ENCODE peak calls at places on chromosomes 7 and 10, in nine cellular contexts. Z is sigmoid colon, C is stomach, V is suprapubic skin, E is K562, U is SK-N-SH, P is H1, Q is transverse colon, T is GM12878. N is an unnamed sample.

GRCh38 chr10:84310470-84310869 is 17.9 kb upstream of the CCSER2 start:
- DNase-seq in Z (no peak), C (no peak), V (no peak), E (no peak), U (no peak), P (no peak), Q (no peak), T (no peak), N (no peak)

GRCh38 chr10:99341860-99342517 is 12.8 kb downstream of the CNNM1 start:
- DNase-seq in Z (no peak), C (no peak), V (no peak), E (no peak), U (no peak), P (no peak), Q (no peak), T (no peak), N (no peak)

GRCh38 chr10:69895759-69896158 is 94.1 kb downstream of the COL13A1 start:
- DNase-seq in Z (no peak), C (no peak), V (peak), E (no peak), U (peak), P (no peak), Q (no peak), T (no peak), N (no peak)

GRCh38 chr10:33174674-33175073 is 159.8 kb downstream of the NRP1 start:
- DNase-seq in Z (no peak), C (no peak), V (no peak), E (no peak), U (no peak), P (no peak), Q (no peak), T (no peak), N (no peak)

GRCh38 chr7:101232141-101232821 is 5.3 kb downstream of the CLDN15 start:
- DNase-seq in Z (no peak), C (peak), V (no peak), E (peak), U (peak), P (peak), Q (peak), T (no peak), N (no peak)

GRCh38 chr10:88313897-88314296 is 269.2 kb downstream of the RNLS start:
- DNase-seq in Z (no peak), C (no peak), V (no peak), E (no peak), U (no peak), P (no peak), Q (no peak), T (no peak), N (no peak)

GRCh38 chr7:137967143-137968018 is 34.5 kb downstream of the CREB3L2 start:
- DNase-seq in Z (no peak), C (no peak), V (no peak), E (peak), U (no peak), P (no peak), Q (no peak), T (no peak), N (no peak)

GRCh38 chr10:72630144-72630543 is 4.3 kb upstream of the MICU1 start:
- DNase-seq in Z (no peak), C (no peak), V (no peak), E (no peak), U (no peak), P (no peak), Q (no peak), T (no peak), N (no peak)

GRCh38 chr10:132612571-132613504 is 75.3 kb downstream of the INPP5A start:
- DNase-seq in Z (no peak), C (no peak), V (peak), E (no peak), U (peak), P (no peak), Q (no peak), T (no peak), N (no peak)

GRCh38 chr10:71374481-71375233 is 22.1 kb upstream of the CDH23 start:
- DNase-seq in Z (no peak), C (no peak), V (no peak), E (no peak), U (no peak), P (no peak), Q (no peak), T (no peak), N (no peak)

GRCh38 chr7:76303829-76304505 is 1.5 kb downstream of the HSPB1 start:
- DNase-seq in Z (no peak), C (no peak), V (no peak), E (peak), U (no peak), P (no peak), Q (no peak), T (no peak), N (no peak)

GRCh38 chr7:17043012-17043877 is 161.5 kb upstream of the AGR3 start:
- DNase-seq in Z (no peak), C (no peak), V (no peak), E (no peak), U (no peak), P (no peak), Q (no peak), T (no peak), N (no peak)

GRCh38 chr7:8817448-8818036 is 384.1 kb downstream of the NXPH1 start:
- DNase-seq in Z (no peak), C (peak), V (no peak), E (no peak), U (no peak), P (no peak), Q (peak), T (no peak), N (no peak)

GRCh38 chr10:114095676-114096331 is 52.1 kb downstream of the ADRB1 start:
- DNase-seq in Z (no peak), C (no peak), V (no peak), E (no peak), U (peak), P (no peak), Q (no peak), T (no peak), N (no peak)

GRCh38 chr10:24440817-24441790 is 232.2 kb downstream of the KIAA1217 start:
- DNase-seq in Z (no peak), C (peak), V (no peak), E (no peak), U (no peak), P (no peak), Q (no peak), T (no peak), N (no peak)

GRCh38 chr7:121334376-121334775 is 5.6 kb downstream of the WNT16 start:
- DNase-seq in Z (no peak), C (no peak), V (no peak), E (no peak), U (no peak), P (no peak), Q (no peak), T (no peak), N (no peak)

GRCh38 chr10:6040205-6040604 is 22.0 kb downstream of the IL2RA start:
- DNase-seq in Z (no peak), C (no peak), V (no peak), E (no peak), U (no peak), P (no peak), Q (no peak), T (no peak), N (no peak)

GRCh38 chr7:72183835-72184234 is 228.3 kb downstream of the CALN1 start:
- DNase-seq in Z (no peak), C (no peak), V (no peak), E (peak), U (peak), P (no peak), Q (no peak), T (no peak), N (no peak)

GRCh38 chr10:114839901-114840300 is 18.3 kb downstream of the FHIP2A start:
- DNase-seq in Z (no peak), C (no peak), V (no peak), E (no peak), U (no peak), P (no peak), Q (no peak), T (no peak), N (no peak)

GRCh38 chr10:119461380-119461779 is 81.1 kb downstream of the RGS10 start:
- DNase-seq in Z (no peak), C (peak), V (no peak), E (no peak), U (no peak), P (no peak), Q (no peak), T (no peak), N (no peak)

GRCh38 chr10:61841338-61841875 is 60.1 kb upstream of the ARID5B start:
- DNase-seq in Z (no peak), C (no peak), V (no peak), E (no peak), U (no peak), P (no peak), Q (no peak), T (no peak), N (no peak)

GRCh38 chr10:93131956-93132355 is 58.3 kb downstream of the CYP26A1 start:
- DNase-seq in Z (no peak), C (no peak), V (no peak), E (no peak), U (no peak), P (no peak), Q (peak), T (no peak), N (no peak)

GRCh38 chr7:65960351-65961074 is 21.5 kb downstream of the GUSB start:
- DNase-seq in Z (no peak), C (no peak), V (no peak), E (no peak), U (no peak), P (no peak), Q (no peak), T (no peak), N (no peak)

GRCh38 chr7:44534501-44534900 is 6.6 kb downstream of the NPC1L1 start:
- DNase-seq in Z (no peak), C (no peak), V (no peak), E (peak), U (peak), P (peak), Q (peak), T (no peak), N (no peak)

GRCh38 chr7:155836216-155837125 is 24.2 kb upstream of the SHH start:
- DNase-seq in Z (peak), C (no peak), V (peak), E (no peak), U (no peak), P (no peak), Q (no peak), T (no peak), N (no peak)

GRCh38 chr7:28329616-28330373 is 82.5 kb upstream of the CREB5 start:
- DNase-seq in Z (no peak), C (no peak), V (no peak), E (no peak), U (no peak), P (no peak), Q (peak), T (no peak), N (peak)

GRCh38 chr7:6636741-6637543 is at the start of gene ZNF316:
- DNase-seq in Z (peak), C (peak), V (no peak), E (peak), U (peak), P (no peak), Q (peak), T (no peak), N (no peak)

GRCh38 chr10:78424721-78425120 is 391.1 kb downstream of the RPS24 start:
- DNase-seq in Z (peak), C (no peak), V (no peak), E (peak), U (no peak), P (no peak), Q (no peak), T (no peak), N (no peak)

GRCh38 chr7:155449008-155449879 is 8.7 kb upstream of the EN2 start:
- DNase-seq in Z (no peak), C (no peak), V (no peak), E (no peak), U (peak), P (peak), Q (no peak), T (no peak), N (no peak)

GRCh38 chr10:97796651-97797050 is 24.9 kb upstream of the SFRP5 start:
- DNase-seq in Z (no peak), C (no peak), V (no peak), E (no peak), U (no peak), P (no peak), Q (no peak), T (no peak), N (no peak)

GRCh38 chr10:15836797-15837196 is 23.5 kb downstream of the MINDY3 start:
- DNase-seq in Z (no peak), C (no peak), V (no peak), E (no peak), U (no peak), P (no peak), Q (no peak), T (no peak), N (no peak)

GRCh38 chr7:131606346-131607290 is 50.2 kb upstream of the PODXL start:
- DNase-seq in Z (no peak), C (no peak), V (no peak), E (no peak), U (no peak), P (no peak), Q (no peak), T (no peak), N (no peak)

GRCh38 chr7:156929789-156930539 is 19.5 kb upstream of the NOM1 start:
- DNase-seq in Z (no peak), C (no peak), V (no peak), E (no peak), U (no peak), P (no peak), Q (no peak), T (no peak), N (no peak)

GRCh38 chr10:131046194-131046593 is 265.3 kb downstream of the TCERG1L start:
- DNase-seq in Z (no peak), C (no peak), V (no peak), E (no peak), U (no peak), P (no peak), Q (no peak), T (no peak), N (no peak)

GRCh38 chr10:131048595-131048994 is 262.9 kb downstream of the TCERG1L start:
- DNase-seq in Z (no peak), C (no peak), V (no peak), E (no peak), U (no peak), P (peak), Q (no peak), T (no peak), N (no peak)

GRCh38 chr10:131047501-131047900 is 264.0 kb downstream of the TCERG1L start:
- DNase-seq in Z (no peak), C (no peak), V (no peak), E (no peak), U (no peak), P (no peak), Q (no peak), T (no peak), N (no peak)

GRCh38 chr10:131050162-131050766 is 261.3 kb downstream of the TCERG1L start:
- DNase-seq in Z (no peak), C (no peak), V (no peak), E (no peak), U (no peak), P (no peak), Q (no peak), T (no peak), N (no peak)

DNA sequence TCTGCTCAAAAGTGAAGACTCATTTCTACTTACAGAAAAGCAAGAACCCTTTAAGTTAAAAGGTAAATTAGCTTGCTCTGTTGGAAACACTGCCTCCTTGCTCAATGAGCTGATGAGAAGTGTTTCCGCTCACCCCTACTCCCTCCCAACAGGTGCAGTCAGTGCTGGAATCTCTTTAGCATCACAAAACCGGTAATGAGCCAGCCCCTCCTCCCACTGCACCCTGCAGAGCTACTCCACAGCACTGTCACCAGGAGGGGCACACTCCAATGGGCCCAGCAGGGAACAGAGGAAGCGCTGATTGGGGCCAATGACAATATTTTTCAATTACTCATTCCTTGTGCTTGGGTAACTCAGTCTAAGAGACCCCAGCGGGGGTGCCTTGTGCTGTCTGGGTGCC is 262.5 kb downstream of the TCERG1L start:
- DNase-seq in Z (no peak), C (no peak), V (no peak), E (no peak), U (no peak), P (peak), Q (no peak), T (no peak), N (no peak)
- TF ChIP-seq EP300 in Z (no peak), C (no peak), V (no peak), E (no peak), U (no peak), P (peak), Q (no peak), T (no peak), N (no peak)

GRCh38 chr10:122154034-122154732 is 116.9 kb upstream of the BTBD16 start:
- DNase-seq in Z (no peak), C (no peak), V (no peak), E (no peak), U (no peak), P (no peak), Q (no peak), T (no peak), N (no peak)

GRCh38 chr10:122149607-122150505 is 121.2 kb upstream of the BTBD16 start:
- DNase-seq in Z (peak), C (no peak), V (peak), E (no peak), U (no peak), P (no peak), Q (no peak), T (no peak), N (no peak)

GRCh38 chr10:122151121-122151694 is 119.9 kb upstream of the BTBD16 start:
- DNase-seq in Z (no peak), C (no peak), V (no peak), E (no peak), U (no peak), P (no peak), Q (no peak), T (no peak), N (no peak)

GRCh38 chr10:122154733-122155366 is 116.2 kb upstream of the BTBD16 start:
- DNase-seq in Z (peak), C (no peak), V (no peak), E (peak), U (no peak), P (no peak), Q (no peak), T (no peak), N (no peak)

DNA sequence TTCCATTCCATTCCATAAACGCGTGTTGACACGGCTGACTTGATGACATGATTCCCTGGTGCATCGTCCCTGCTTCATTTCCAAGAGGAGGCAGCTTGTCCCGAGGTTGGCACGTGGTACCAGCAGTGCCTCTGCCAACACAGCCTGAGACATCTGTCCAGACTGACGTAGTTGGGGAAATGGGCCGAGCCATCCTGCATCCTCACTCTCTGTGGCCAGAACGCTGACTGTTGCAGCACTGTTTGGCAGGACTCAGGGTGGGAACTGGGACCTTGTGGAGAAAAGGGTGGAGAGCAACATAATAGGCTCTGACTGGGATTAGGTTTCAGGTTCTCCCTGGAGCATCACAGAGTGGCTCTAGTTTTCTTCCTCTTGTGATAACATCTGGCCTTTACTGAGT is 118.6 kb upstream of the BTBD16 start:
- DNase-seq in Z (peak), C (no peak), V (peak), E (no peak), U (no peak), P (no peak), Q (peak), T (no peak), N (peak)
- TF ChIP-seq POLR2AphosphoS5 in Z (peak), C (peak), V (no peak), E (no peak), U (no peak), P (no peak), Q (peak), T (no peak), N (peak)

GRCh38 chr7:93316730-93317129 is 84.6 kb downstream of the VPS50 start:
- DNase-seq in Z (no peak), C (no peak), V (no peak), E (no peak), U (no peak), P (no peak), Q (no peak), T (no peak), N (no peak)
- TF ChIP-seq EP300 in Z (no peak), C (no peak), V (no peak), E (no peak), U (no peak), P (no peak), Q (no peak), T (no peak), N (no peak)

DNA sequence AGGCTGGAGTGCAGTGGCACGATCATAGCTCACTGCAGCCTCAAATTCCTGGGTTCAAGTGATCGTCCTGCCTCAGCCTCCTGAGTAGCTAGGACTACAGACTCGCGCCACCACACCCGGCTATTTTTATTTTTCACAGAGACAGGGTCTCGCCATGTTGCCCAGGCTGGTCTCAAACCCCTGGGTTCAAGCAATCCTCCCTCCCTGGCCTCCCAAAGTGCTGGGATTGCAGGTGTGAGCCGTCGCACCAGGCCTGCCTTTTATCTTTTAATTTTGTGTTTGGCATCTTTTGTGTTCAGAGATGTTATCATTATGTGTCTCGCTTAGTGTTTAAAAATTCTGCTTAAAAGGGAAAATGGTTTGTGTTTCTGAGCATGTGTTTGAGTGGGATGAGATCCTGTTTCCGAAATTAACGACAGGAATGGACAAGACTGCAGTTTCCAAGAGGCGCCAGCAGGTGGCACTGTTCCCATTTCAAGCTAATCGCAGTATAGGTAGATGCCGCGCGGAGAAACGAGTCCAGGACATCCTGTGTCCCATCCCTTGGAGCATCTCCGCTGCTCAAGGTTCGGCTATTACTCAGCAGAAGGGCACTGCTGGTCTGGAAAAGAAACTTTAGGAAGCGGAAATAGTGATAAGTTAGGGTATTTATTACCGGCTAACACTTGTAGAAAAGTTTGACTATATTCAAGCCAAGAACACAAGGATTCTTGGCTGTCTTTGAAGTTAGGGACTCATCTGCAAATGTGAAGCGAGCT is 23.0 kb upstream of the ST7 start:
- DNase-seq in Z (peak), C (peak), V (peak), E (peak), U (peak), P (peak), Q (peak), T (peak), N (peak)
- TF ChIP-seq POLR2AphosphoS5 in Z (no peak), C (peak), V (no peak), E (no peak), U (no peak), P (no peak), Q (no peak), T (no peak), N (no peak)

N was measured in esophagus muscularis mucosa.